ENCODE peak calls at places on chromosome 14, in five cellular contexts. X is endodermal cell, O is trophoblast cell, U is substantia nigra, J is PC-3. P is an unnamed sample.

GRCh38 chr14:83548061-83548839 is 1981.7 kb upstream of the FLRT2 start:
- DNase-seq in X (no peak), O (no peak), U (no peak), J (peak; percentile 25), P (no peak)

GRCh38 chr14:76123426-76124095 is 28.2 kb upstream of the GPATCH2L start:
- DNase-seq in X (peak; percentile 66), O (no peak), U (no peak), J (no peak), P (no peak)

GRCh38 chr14:56894591-56894991 is 84.3 kb upstream of the OTX2 start:
- DNase-seq in X (peak; percentile 67), O (no peak), U (no peak), J (no peak), P (no peak)

GRCh38 chr14:34721129-34721528 is 6.7 kb upstream of the CFL2 start:
- DNase-seq in X (no peak), O (no peak), U (no peak), J (no peak), P (no peak)

GRCh38 chr14:69690042-69690441 is 76.9 kb upstream of the SRSF5 start:
- DNase-seq in X (no peak), O (no peak), U (no peak), J (no peak), P (no peak)

GRCh38 chr14:92728781-92729364 is 19.6 kb downstream of the LGMN start:
- DNase-seq in X (no peak), O (peak; percentile 65), U (no peak), J (peak; percentile 92), P (no peak)

GRCh38 chr14:92005019-92005418 is 34.8 kb downstream of the TRIP11 start:
- DNase-seq in X (no peak), O (no peak), U (no peak), J (no peak), P (no peak)

GRCh38 chr14:38137005-38137404 is 70.7 kb upstream of the SSTR1 start:
- DNase-seq in X (no peak), O (no peak), U (no peak), J (no peak), P (no peak)

GRCh38 chr14:100531591-100532121 is 55.6 kb downstream of the BEGAIN start:
- DNase-seq in X (no peak), O (no peak), U (no peak), J (no peak), P (no peak)

GRCh38 chr14:24298892-24299254 is 707 bp downstream of the DHRS1 start:
- DNase-seq in X (peak; percentile 63), O (peak; percentile 50), U (no peak), J (peak; percentile 87), P (no peak)

GRCh38 chr14:68774771-68775613 is 17.9 kb downstream of the ZFP36L1 start:
- DNase-seq in X (peak; percentile 17), O (peak; percentile 50), U (no peak), J (peak; percentile 93), P (no peak)

GRCh38 chr14:44352212-44352611 is 154.9 kb downstream of the FSCB start:
- DNase-seq in X (no peak), O (no peak), U (no peak), J (no peak), P (no peak)

GRCh38 chr14:92704821-92705220 is 43.6 kb downstream of the LGMN start:
- DNase-seq in X (no peak), O (no peak), U (no peak), J (no peak), P (no peak)

GRCh38 chr14:92687681-92688433 is 60.6 kb downstream of the LGMN start:
- DNase-seq in X (peak; percentile 79), O (no peak), U (no peak), J (no peak), P (no peak)

GRCh38 chr14:104734991-104735779 is 11.2 kb downstream of the ADSS1 start:
- DNase-seq in X (no peak), O (peak; percentile 44), U (no peak), J (no peak), P (no peak)

GRCh38 chr14:96122496-96122895 is 82.1 kb upstream of the BDKRB2 start:
- DNase-seq in X (no peak), O (peak; percentile 93), U (no peak), J (no peak), P (no peak)

GRCh38 chr14:68890173-68890931 is 88.8 kb downstream of the ACTN1 start:
- DNase-seq in X (no peak), O (no peak), U (no peak), J (no peak), P (no peak)

GRCh38 chr14:40393143-40393542 is 960.9 kb upstream of the FBXO33 start:
- DNase-seq in X (no peak), O (no peak), U (no peak), J (peak; percentile 42), P (no peak)

GRCh38 chr14:65788876-65789859 is 376.6 kb downstream of the FUT8 start:
- DNase-seq in X (no peak), O (no peak), U (no peak), J (no peak), P (no peak)

GRCh38 chr14:38405851-38406630 is 150.1 kb upstream of the CLEC14A start:
- DNase-seq in X (peak; percentile 66), O (no peak), U (no peak), J (peak; percentile 20), P (no peak)

GRCh38 chr14:59464651-59465569 is at the start of gene GPR135:
- DNase-seq in X (peak; percentile 91), O (peak; percentile 73), U (no peak), J (peak; percentile 87), P (peak; percentile 55)

GRCh38 chr14:47674546-47675238 is 713 bp downstream of the MDGA2 start:
- DNase-seq in X (peak; percentile 82), O (no peak), U (no peak), J (no peak), P (no peak)

GRCh38 chr14:60515244-60515695 is 6.3 kb downstream of the SIX6 start:
- DNase-seq in X (no peak), O (no peak), U (no peak), J (no peak), P (no peak)

GRCh38 chr14:92039073-92039719 is 663 bp downstream of the TRIP11 start:
- DNase-seq in X (peak; percentile 94), O (peak; percentile 56), U (no peak), J (peak; percentile 63), P (no peak)

GRCh38 chr14:28784262-28785021 is 17.9 kb downstream of the FOXG1 start:
- DNase-seq in X (no peak), O (no peak), U (no peak), J (no peak), P (no peak)

GRCh38 chr14:20690848-20691640 is 2.5 kb downstream of the ANG start:
- DNase-seq in X (peak; percentile 77), O (peak; percentile 88), U (no peak), J (peak; percentile 86), P (peak; percentile 39)

GRCh38 chr14:50018236-50019210 is 97.8 kb downstream of the VCPKMT start:
- DNase-seq in X (no peak), O (peak; percentile 81), U (no peak), J (peak; percentile 78), P (no peak)

GRCh38 chr14:54474232-54474793 is 14.5 kb downstream of the GMFB start:
- DNase-seq in X (no peak), O (no peak), U (no peak), J (no peak), P (no peak)

GRCh38 chr14:104531421-104532190 is 48.0 kb upstream of the C14orf180 start:
- DNase-seq in X (peak; percentile 13), O (no peak), U (no peak), J (no peak), P (no peak)

GRCh38 chr14:36383674-36384421 is 63.4 kb upstream of the MBIP start:
- DNase-seq in X (no peak), O (peak; percentile 44), U (no peak), J (no peak), P (no peak)

GRCh38 chr14:30751646-30752416 is 122.5 kb upstream of the COCH start:
- DNase-seq in X (peak; percentile 51), O (peak; percentile 88), U (no peak), J (no peak), P (no peak)

GRCh38 chr14:60488175-60488574 is 2.3 kb upstream of the C14orf39 start:
- DNase-seq in X (no peak), O (peak; percentile 9), U (no peak), J (peak; percentile 52), P (no peak)

GRCh38 chr14:23182372-23183014 is 967 bp downstream of the SLC7A8 start:
- DNase-seq in X (peak; percentile 91), O (peak; percentile 54), U (no peak), J (peak; percentile 35), P (no peak)

DNA sequence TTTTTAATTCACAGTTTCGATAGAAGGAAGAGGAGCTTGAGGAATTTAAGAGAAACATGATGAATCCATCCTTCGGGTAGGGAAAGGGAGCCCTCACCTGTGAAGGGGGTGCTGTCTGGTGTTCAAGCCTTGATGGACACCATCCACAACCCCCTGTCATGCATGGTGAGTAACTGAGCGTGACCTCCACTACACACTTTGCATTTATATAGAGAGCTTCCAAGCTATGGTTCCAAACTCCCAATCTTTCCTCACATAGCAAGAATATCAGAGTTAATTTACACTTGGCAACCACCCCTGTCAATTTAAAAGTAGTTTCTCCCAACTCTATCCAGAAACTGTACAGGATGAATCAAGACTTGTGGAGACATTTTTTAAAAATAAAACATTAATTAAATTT is 13.1 kb upstream of the NID2 start:
- DNase-seq in X (no peak), O (no peak), U (no peak), J (no peak), P (no peak)
- H3K27ac ChIP-seq in X (no peak overlapping the region), O (no peak overlapping the region), U (no peak overlapping the region), J (peak overlapping the region; percentile 97), P (no peak overlapping the region)

DNA sequence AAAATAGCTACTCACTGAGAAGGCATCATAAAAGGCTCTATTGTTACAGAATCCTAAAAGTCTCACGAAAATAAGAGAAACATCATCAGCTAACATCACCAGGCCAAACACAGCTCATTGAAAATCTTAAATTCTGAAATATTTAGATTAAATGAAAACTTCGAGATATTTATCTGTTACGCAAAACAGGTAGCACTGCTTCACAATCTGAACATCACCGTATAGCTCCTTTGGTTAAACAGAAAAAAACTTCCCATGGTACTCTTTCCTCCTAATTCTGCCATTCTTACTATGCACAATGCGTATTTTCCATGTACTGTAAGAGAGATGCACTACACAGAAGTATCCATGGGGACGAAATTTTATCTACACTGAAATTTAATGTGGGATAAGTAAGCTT is 2.1 kb downstream of the SGPP1 start:
- DNase-seq in X (no peak), O (peak; percentile 38), U (no peak), J (no peak), P (no peak)
- H3K27ac ChIP-seq in X (no peak overlapping the region), O (no peak overlapping the region), U (no peak overlapping the region), J (no peak overlapping the region), P (no peak overlapping the region)

GRCh38 chr14:41605550-41606248 is 977 bp upstream of the LRFN5 start:
- DNase-seq in X (peak; percentile 91), O (no peak), U (no peak), J (no peak), P (no peak)
- H3K27ac ChIP-seq in X (no peak overlapping the region), O (peak overlapping the region; percentile 31), U (no peak overlapping the region), J (no peak overlapping the region), P (peak overlapping the region; percentile 58)

DNA sequence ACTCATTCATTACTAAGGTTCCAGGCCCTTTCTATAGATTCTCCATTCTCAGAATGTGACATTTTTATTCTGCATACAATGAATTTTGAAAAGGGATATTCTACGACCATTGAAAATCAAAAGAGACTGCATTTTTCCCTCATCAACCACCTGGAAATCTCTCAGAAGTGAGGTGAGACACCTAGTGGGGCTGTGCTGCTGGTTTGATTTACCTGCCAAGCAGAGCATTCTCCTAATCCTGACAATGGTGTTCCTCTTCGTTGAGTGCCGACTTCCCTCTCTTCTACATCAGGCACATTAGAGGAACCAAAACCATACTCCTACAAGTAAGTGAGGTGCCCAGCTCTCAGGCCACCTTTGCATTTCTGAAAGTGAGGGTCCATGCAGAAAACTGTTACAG is 14.9 kb downstream of the CKB start:
- DNase-seq in X (peak; percentile 32), O (no peak), U (no peak), J (no peak), P (no peak)
- H3K27ac ChIP-seq in X (no peak overlapping the region), O (no peak overlapping the region), U (no peak overlapping the region), J (no peak overlapping the region), P (peak overlapping the region; percentile 52)